ENCODE peak calls at places on chromosomes 5 and 9, in seven cellular contexts. One of them, this sample, is unnamed.

GRCh38 chr5:103391659-103392058 is 133.1 kb downstream of the MACIR start:
- DNase-seq in SJSA1: no peak
- DNase-seq in upper lobe of left lung: no peak
- DNase-seq in bronchial epithelial cell: no peak
- DNase-seq in pancreas: no peak
- DNase-seq in effector memory CD4-positive, alpha-beta T cell: no peak
- DNase-seq in NT2/D1: no peak
- DNase-seq in this sample: no peak

GRCh38 chr5:132808866-132809265 is 4.2 kb upstream of the SOWAHA start:
- DNase-seq in SJSA1: no peak
- DNase-seq in upper lobe of left lung: no peak
- DNase-seq in bronchial epithelial cell: no peak
- DNase-seq in pancreas: no peak
- DNase-seq in effector memory CD4-positive, alpha-beta T cell: no peak
- DNase-seq in NT2/D1: no peak
- DNase-seq in this sample: no peak

GRCh38 chr5:34026089-34026761 is 16.8 kb downstream of the C1QTNF3 start:
- DNase-seq in SJSA1: no peak
- DNase-seq in upper lobe of left lung: no peak
- DNase-seq in bronchial epithelial cell: no peak
- DNase-seq in pancreas: peak
- DNase-seq in effector memory CD4-positive, alpha-beta T cell: no peak
- DNase-seq in NT2/D1: no peak
- DNase-seq in this sample: no peak

GRCh38 chr9:127904888-127905728 is 5.7 kb upstream of the ST6GALNAC6 start:
- DNase-seq in SJSA1: no peak
- DNase-seq in upper lobe of left lung: no peak
- DNase-seq in bronchial epithelial cell: no peak
- DNase-seq in pancreas: no peak
- DNase-seq in effector memory CD4-positive, alpha-beta T cell: peak
- DNase-seq in NT2/D1: no peak
- DNase-seq in this sample: no peak

GRCh38 chr5:61020415-61020814 is 75.4 kb downstream of the NDUFAF2 start:
- DNase-seq in SJSA1: no peak
- DNase-seq in upper lobe of left lung: no peak
- DNase-seq in bronchial epithelial cell: peak
- DNase-seq in pancreas: peak
- DNase-seq in effector memory CD4-positive, alpha-beta T cell: no peak
- DNase-seq in NT2/D1: no peak
- DNase-seq in this sample: no peak

GRCh38 chr5:173494446-173494845 is 122.0 kb downstream of the BOD1 start:
- DNase-seq in SJSA1: no peak
- DNase-seq in upper lobe of left lung: no peak
- DNase-seq in bronchial epithelial cell: no peak
- DNase-seq in pancreas: no peak
- DNase-seq in effector memory CD4-positive, alpha-beta T cell: no peak
- DNase-seq in NT2/D1: no peak
- DNase-seq in this sample: no peak

GRCh38 chr9:26756881-26757280 is 135.7 kb downstream of the CAAP1 start:
- DNase-seq in SJSA1: no peak
- DNase-seq in upper lobe of left lung: no peak
- DNase-seq in bronchial epithelial cell: no peak
- DNase-seq in pancreas: no peak
- DNase-seq in effector memory CD4-positive, alpha-beta T cell: no peak
- DNase-seq in NT2/D1: no peak
- DNase-seq in this sample: no peak

GRCh38 chr5:10489810-10490426 is 48.2 kb downstream of the ROPN1L start:
- DNase-seq in SJSA1: peak
- DNase-seq in upper lobe of left lung: no peak
- DNase-seq in bronchial epithelial cell: no peak
- DNase-seq in pancreas: no peak
- DNase-seq in effector memory CD4-positive, alpha-beta T cell: no peak
- DNase-seq in NT2/D1: no peak
- DNase-seq in this sample: no peak

GRCh38 chr9:121944741-121945191 is 148.3 kb downstream of the TTLL11 start:
- DNase-seq in SJSA1: peak
- DNase-seq in upper lobe of left lung: no peak
- DNase-seq in bronchial epithelial cell: peak
- DNase-seq in pancreas: no peak
- DNase-seq in effector memory CD4-positive, alpha-beta T cell: no peak
- DNase-seq in NT2/D1: no peak
- DNase-seq in this sample: no peak

GRCh38 chr9:115204827-115205506 is 87.0 kb upstream of the TNC start:
- DNase-seq in SJSA1: peak
- DNase-seq in upper lobe of left lung: no peak
- DNase-seq in bronchial epithelial cell: peak
- DNase-seq in pancreas: no peak
- DNase-seq in effector memory CD4-positive, alpha-beta T cell: no peak
- DNase-seq in NT2/D1: no peak
- DNase-seq in this sample: no peak

GRCh38 chr9:117413346-117414219 is 1.3 kb downstream of the ASTN2 start:
- DNase-seq in SJSA1: no peak
- DNase-seq in upper lobe of left lung: peak
- DNase-seq in bronchial epithelial cell: no peak
- DNase-seq in pancreas: no peak
- DNase-seq in effector memory CD4-positive, alpha-beta T cell: no peak
- DNase-seq in NT2/D1: no peak
- DNase-seq in this sample: no peak

GRCh38 chr5:52767217-52767743 is 20.4 kb upstream of the ITGA1 start:
- DNase-seq in SJSA1: no peak
- DNase-seq in upper lobe of left lung: no peak
- DNase-seq in bronchial epithelial cell: no peak
- DNase-seq in pancreas: no peak
- DNase-seq in effector memory CD4-positive, alpha-beta T cell: no peak
- DNase-seq in NT2/D1: no peak
- DNase-seq in this sample: no peak

GRCh38 chr9:72951520-72952393 is 1.1 kb downstream of the ALDH1A1 start:
- DNase-seq in SJSA1: no peak
- DNase-seq in upper lobe of left lung: no peak
- DNase-seq in bronchial epithelial cell: no peak
- DNase-seq in pancreas: no peak
- DNase-seq in effector memory CD4-positive, alpha-beta T cell: no peak
- DNase-seq in NT2/D1: no peak
- DNase-seq in this sample: no peak

GRCh38 chr5:43631182-43631910 is 28.4 kb downstream of the NNT start:
- DNase-seq in SJSA1: peak
- DNase-seq in upper lobe of left lung: no peak
- DNase-seq in bronchial epithelial cell: peak
- DNase-seq in pancreas: peak
- DNase-seq in effector memory CD4-positive, alpha-beta T cell: no peak
- DNase-seq in NT2/D1: peak
- DNase-seq in this sample: peak

GRCh38 chr9:126151031-126151670 is 175.5 kb upstream of the MVB12B start:
- DNase-seq in SJSA1: no peak
- DNase-seq in upper lobe of left lung: no peak
- DNase-seq in bronchial epithelial cell: no peak
- DNase-seq in pancreas: no peak
- DNase-seq in effector memory CD4-positive, alpha-beta T cell: no peak
- DNase-seq in NT2/D1: no peak
- DNase-seq in this sample: no peak

GRCh38 chr9:4640027-4640426 is 22.1 kb upstream of the PLPP6 start:
- DNase-seq in SJSA1: peak
- DNase-seq in upper lobe of left lung: no peak
- DNase-seq in bronchial epithelial cell: peak
- DNase-seq in pancreas: no peak
- DNase-seq in effector memory CD4-positive, alpha-beta T cell: no peak
- DNase-seq in NT2/D1: no peak
- DNase-seq in this sample: no peak

GRCh38 chr5:35618297-35618636 is 604 bp downstream of the SPEF2 start:
- DNase-seq in SJSA1: no peak
- DNase-seq in upper lobe of left lung: no peak
- DNase-seq in bronchial epithelial cell: no peak
- DNase-seq in pancreas: no peak
- DNase-seq in effector memory CD4-positive, alpha-beta T cell: no peak
- DNase-seq in NT2/D1: no peak
- DNase-seq in this sample: no peak

GRCh38 chr9:117734523-117735314 is 30.5 kb downstream of the TLR4 start:
- DNase-seq in SJSA1: peak
- DNase-seq in upper lobe of left lung: no peak
- DNase-seq in bronchial epithelial cell: peak
- DNase-seq in pancreas: no peak
- DNase-seq in effector memory CD4-positive, alpha-beta T cell: no peak
- DNase-seq in NT2/D1: no peak
- DNase-seq in this sample: no peak

GRCh38 chr9:6383551-6384225 is 29.3 kb upstream of the UHRF2 start:
- DNase-seq in SJSA1: no peak
- DNase-seq in upper lobe of left lung: no peak
- DNase-seq in bronchial epithelial cell: peak
- DNase-seq in pancreas: no peak
- DNase-seq in effector memory CD4-positive, alpha-beta T cell: no peak
- DNase-seq in NT2/D1: no peak
- DNase-seq in this sample: no peak

GRCh38 chr9:70590264-70590646 is 175.8 kb upstream of the KLF9 start:
- DNase-seq in SJSA1: peak
- DNase-seq in upper lobe of left lung: no peak
- DNase-seq in bronchial epithelial cell: no peak
- DNase-seq in pancreas: no peak
- DNase-seq in effector memory CD4-positive, alpha-beta T cell: no peak
- DNase-seq in NT2/D1: no peak
- DNase-seq in this sample: no peak

GRCh38 chr9:28439688-28440087 is 866.4 kb upstream of the C9orf72 start:
- DNase-seq in SJSA1: no peak
- DNase-seq in upper lobe of left lung: no peak
- DNase-seq in bronchial epithelial cell: peak
- DNase-seq in pancreas: no peak
- DNase-seq in effector memory CD4-positive, alpha-beta T cell: no peak
- DNase-seq in NT2/D1: no peak
- DNase-seq in this sample: no peak

DNA sequence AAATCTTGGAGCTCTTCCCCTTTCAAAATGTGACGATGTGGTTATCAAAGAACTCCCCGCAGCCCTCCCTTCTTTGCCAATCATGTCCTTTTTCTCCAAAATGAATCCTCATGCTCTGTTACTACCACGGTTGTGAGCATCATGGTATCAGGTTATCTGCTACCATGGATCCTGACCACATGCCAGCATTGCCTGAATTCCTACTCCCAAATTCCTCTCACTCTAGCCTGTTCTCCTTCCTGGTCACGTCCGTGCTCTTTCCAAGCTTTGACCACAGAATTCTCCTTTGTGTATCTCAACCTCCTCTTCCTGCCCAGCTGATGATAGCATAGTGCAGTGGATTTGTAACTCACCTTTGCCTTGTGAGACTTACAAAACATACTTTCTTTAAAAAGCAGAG is 59.5 kb upstream of the FBXL7 start:
- DNase-seq in SJSA1: no peak
- DNase-seq in upper lobe of left lung: no peak
- DNase-seq in bronchial epithelial cell: no peak
- DNase-seq in pancreas: no peak
- DNase-seq in effector memory CD4-positive, alpha-beta T cell: no peak
- DNase-seq in NT2/D1: no peak
- DNase-seq in this sample: no peak
- H3K4me3 ChIP-seq in SJSA1: no peak
- H3K4me3 ChIP-seq in upper lobe of left lung: no peak
- H3K4me3 ChIP-seq in bronchial epithelial cell: no peak
- H3K4me3 ChIP-seq in pancreas: no peak
- H3K4me3 ChIP-seq in effector memory CD4-positive, alpha-beta T cell: no peak
- H3K4me3 ChIP-seq in NT2/D1: no peak
- H3K4me3 ChIP-seq in this sample: no peak

GRCh38 chr9:107883496-107884120 is 394.0 kb upstream of the KLF4 start:
- DNase-seq in SJSA1: no peak
- DNase-seq in upper lobe of left lung: no peak
- DNase-seq in bronchial epithelial cell: no peak
- DNase-seq in pancreas: no peak
- DNase-seq in effector memory CD4-positive, alpha-beta T cell: no peak
- DNase-seq in NT2/D1: no peak
- DNase-seq in this sample: no peak
- H3K4me3 ChIP-seq in SJSA1: no peak
- H3K4me3 ChIP-seq in upper lobe of left lung: no peak
- H3K4me3 ChIP-seq in bronchial epithelial cell: no peak
- H3K4me3 ChIP-seq in pancreas: no peak
- H3K4me3 ChIP-seq in effector memory CD4-positive, alpha-beta T cell: no peak
- H3K4me3 ChIP-seq in NT2/D1: no peak
- H3K4me3 ChIP-seq in this sample: no peak

GRCh38 chr9:101337237-101337636 is 47.6 kb downstream of the BAAT start:
- DNase-seq in SJSA1: no peak
- DNase-seq in upper lobe of left lung: no peak
- DNase-seq in bronchial epithelial cell: no peak
- DNase-seq in pancreas: no peak
- DNase-seq in effector memory CD4-positive, alpha-beta T cell: no peak
- DNase-seq in NT2/D1: no peak
- DNase-seq in this sample: no peak

GRCh38 chr9:101333490-101333889 is 51.3 kb downstream of the BAAT start:
- DNase-seq in SJSA1: no peak
- DNase-seq in upper lobe of left lung: no peak
- DNase-seq in bronchial epithelial cell: peak
- DNase-seq in pancreas: no peak
- DNase-seq in effector memory CD4-positive, alpha-beta T cell: no peak
- DNase-seq in NT2/D1: no peak
- DNase-seq in this sample: no peak

GRCh38 chr9:101333923-101334702 is 50.7 kb downstream of the BAAT start:
- DNase-seq in SJSA1: no peak
- DNase-seq in upper lobe of left lung: peak
- DNase-seq in bronchial epithelial cell: no peak
- DNase-seq in pancreas: no peak
- DNase-seq in effector memory CD4-positive, alpha-beta T cell: no peak
- DNase-seq in NT2/D1: no peak
- DNase-seq in this sample: no peak

GRCh38 chr9:101332362-101332761 is 52.4 kb downstream of the BAAT start:
- DNase-seq in SJSA1: no peak
- DNase-seq in upper lobe of left lung: no peak
- DNase-seq in bronchial epithelial cell: no peak
- DNase-seq in pancreas: no peak
- DNase-seq in effector memory CD4-positive, alpha-beta T cell: no peak
- DNase-seq in NT2/D1: no peak
- DNase-seq in this sample: no peak

DNA sequence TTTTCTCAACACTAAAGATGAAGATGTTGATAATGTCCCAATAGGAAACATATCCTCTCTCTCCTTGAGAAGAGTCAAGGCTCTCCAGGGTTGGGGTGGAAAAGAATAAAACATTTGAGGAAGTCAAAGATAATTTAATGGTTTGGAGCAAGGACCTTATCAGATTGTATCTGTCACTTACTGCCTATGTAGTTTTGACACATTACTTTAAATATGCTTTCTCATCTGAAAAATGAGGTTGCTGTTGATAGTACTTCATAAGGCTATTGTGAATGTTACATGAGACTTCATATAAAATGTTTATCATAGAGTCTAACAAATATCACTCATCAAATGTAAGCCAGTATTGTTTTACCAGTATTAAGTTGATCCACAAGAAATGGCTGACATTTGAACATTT is 48.7 kb downstream of the BAAT start:
- DNase-seq in SJSA1: no peak
- DNase-seq in upper lobe of left lung: no peak
- DNase-seq in bronchial epithelial cell: no peak
- DNase-seq in pancreas: no peak
- DNase-seq in effector memory CD4-positive, alpha-beta T cell: no peak
- DNase-seq in NT2/D1: no peak
- DNase-seq in this sample: no peak
- H3K4me3 ChIP-seq in SJSA1: no peak
- H3K4me3 ChIP-seq in upper lobe of left lung: no peak
- H3K4me3 ChIP-seq in bronchial epithelial cell: no peak
- H3K4me3 ChIP-seq in pancreas: no peak
- H3K4me3 ChIP-seq in effector memory CD4-positive, alpha-beta T cell: no peak
- H3K4me3 ChIP-seq in NT2/D1: no peak
- H3K4me3 ChIP-seq in this sample: no peak

DNA sequence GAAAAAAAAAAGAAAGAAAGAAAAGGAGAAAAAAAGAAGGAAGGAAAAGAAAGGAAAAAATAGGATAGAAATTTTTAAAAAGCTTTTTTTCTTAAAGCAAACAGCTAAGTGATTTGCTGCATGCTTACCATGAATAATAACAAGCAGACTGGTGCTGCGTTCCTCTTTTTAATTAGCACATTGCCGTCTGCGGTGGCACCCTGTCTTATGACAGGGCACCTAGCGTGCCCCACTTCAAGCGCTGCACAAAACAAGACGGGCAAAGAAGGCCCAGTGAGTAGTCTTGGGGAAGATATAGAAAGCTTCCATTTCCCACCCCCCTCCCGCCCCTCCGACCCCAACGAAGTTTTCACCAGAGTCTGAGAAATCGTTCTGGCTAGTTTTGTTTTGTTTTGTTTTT is 513.9 kb downstream of the ZNF608 start:
- DNase-seq in SJSA1: no peak
- DNase-seq in upper lobe of left lung: no peak
- DNase-seq in bronchial epithelial cell: no peak
- DNase-seq in pancreas: no peak
- DNase-seq in effector memory CD4-positive, alpha-beta T cell: no peak
- DNase-seq in NT2/D1: no peak
- DNase-seq in this sample: no peak
- H3K4me3 ChIP-seq in SJSA1: no peak
- H3K4me3 ChIP-seq in upper lobe of left lung: no peak
- H3K4me3 ChIP-seq in bronchial epithelial cell: no peak
- H3K4me3 ChIP-seq in pancreas: no peak
- H3K4me3 ChIP-seq in effector memory CD4-positive, alpha-beta T cell: no peak
- H3K4me3 ChIP-seq in NT2/D1: no peak
- H3K4me3 ChIP-seq in this sample: no peak